ENCODE peak calls at places on chromosomes 5 and 9, in nine cellular contexts. One of them, this sample, is unnamed.

GRCh38 chr5:88956416-88956815 is 73.4 kb upstream of the MEF2C start:
- DNase-seq in left ventricle myocardium superior: no peak
- DNase-seq in NCI-H1436: no peak
- DNase-seq in fibroblast of pulmonary artery: no peak
- DNase-seq in AG09309: no peak
- DNase-seq in HT-29: no peak
- DNase-seq in smooth muscle cell of the brain vasculature: no peak
- DNase-seq in activated naive CD8-positive, alpha-beta T cell treated with anti-CD3 and anti-CD28 coated beads, Interleukin-2, amount 10 ng/mL, durations not matched to agents 7 days and 5 days: no peak
- DNase-seq in neural crest cell: no peak
- DNase-seq in this sample: no peak

GRCh38 chr5:10307206-10308148 is at the start of gene CMBL:
- DNase-seq in left ventricle myocardium superior: peak; percentile 77
- DNase-seq in NCI-H1436: peak; percentile 79
- DNase-seq in fibroblast of pulmonary artery: peak; percentile 62
- DNase-seq in AG09309: no peak
- DNase-seq in HT-29: peak; percentile 75
- DNase-seq in smooth muscle cell of the brain vasculature: no peak
- DNase-seq in activated naive CD8-positive, alpha-beta T cell treated with anti-CD3 and anti-CD28 coated beads, Interleukin-2, amount 10 ng/mL, durations not matched to agents 7 days and 5 days: peak; percentile 53
- DNase-seq in neural crest cell: peak; percentile 39
- DNase-seq in this sample: peak; percentile 72

GRCh38 chr9:136567651-136568287 is 21.9 kb upstream of the NOTCH1 start:
- DNase-seq in left ventricle myocardium superior: peak; percentile 81
- DNase-seq in NCI-H1436: no peak
- DNase-seq in fibroblast of pulmonary artery: peak; percentile 75
- DNase-seq in AG09309: no peak
- DNase-seq in HT-29: peak; percentile 82
- DNase-seq in smooth muscle cell of the brain vasculature: no peak
- DNase-seq in activated naive CD8-positive, alpha-beta T cell treated with anti-CD3 and anti-CD28 coated beads, Interleukin-2, amount 10 ng/mL, durations not matched to agents 7 days and 5 days: no peak
- DNase-seq in neural crest cell: no peak
- DNase-seq in this sample: no peak

GRCh38 chr9:128685636-128686489 is 3.2 kb upstream of the SET start:
- DNase-seq in left ventricle myocardium superior: no peak
- DNase-seq in NCI-H1436: no peak
- DNase-seq in fibroblast of pulmonary artery: no peak
- DNase-seq in AG09309: no peak
- DNase-seq in HT-29: no peak
- DNase-seq in smooth muscle cell of the brain vasculature: no peak
- DNase-seq in activated naive CD8-positive, alpha-beta T cell treated with anti-CD3 and anti-CD28 coated beads, Interleukin-2, amount 10 ng/mL, durations not matched to agents 7 days and 5 days: peak; percentile 53
- DNase-seq in neural crest cell: no peak
- DNase-seq in this sample: no peak

GRCh38 chr5:109844148-109844547 is 154.4 kb downstream of the MAN2A1 start:
- DNase-seq in left ventricle myocardium superior: no peak
- DNase-seq in NCI-H1436: no peak
- DNase-seq in fibroblast of pulmonary artery: no peak
- DNase-seq in AG09309: no peak
- DNase-seq in HT-29: no peak
- DNase-seq in smooth muscle cell of the brain vasculature: no peak
- DNase-seq in activated naive CD8-positive, alpha-beta T cell treated with anti-CD3 and anti-CD28 coated beads, Interleukin-2, amount 10 ng/mL, durations not matched to agents 7 days and 5 days: no peak
- DNase-seq in neural crest cell: no peak
- DNase-seq in this sample: no peak

GRCh38 chr9:16223074-16223871 is 647.2 kb downstream of the BNC2 start:
- DNase-seq in left ventricle myocardium superior: no peak
- DNase-seq in NCI-H1436: no peak
- DNase-seq in fibroblast of pulmonary artery: no peak
- DNase-seq in AG09309: no peak
- DNase-seq in HT-29: peak; percentile 34
- DNase-seq in smooth muscle cell of the brain vasculature: no peak
- DNase-seq in activated naive CD8-positive, alpha-beta T cell treated with anti-CD3 and anti-CD28 coated beads, Interleukin-2, amount 10 ng/mL, durations not matched to agents 7 days and 5 days: no peak
- DNase-seq in neural crest cell: no peak
- DNase-seq in this sample: peak; percentile 69

GRCh38 chr9:122350577-122351355 is 20.1 kb upstream of the PTGS1 start:
- DNase-seq in left ventricle myocardium superior: peak; percentile 89
- DNase-seq in NCI-H1436: peak; percentile 57
- DNase-seq in fibroblast of pulmonary artery: peak; percentile 77
- DNase-seq in AG09309: peak; percentile 16
- DNase-seq in HT-29: peak; percentile 86
- DNase-seq in smooth muscle cell of the brain vasculature: peak; percentile 31
- DNase-seq in activated naive CD8-positive, alpha-beta T cell treated with anti-CD3 and anti-CD28 coated beads, Interleukin-2, amount 10 ng/mL, durations not matched to agents 7 days and 5 days: peak; percentile 88
- DNase-seq in neural crest cell: peak; percentile 85
- DNase-seq in this sample: peak; percentile 60

GRCh38 chr5:81145329-81145728 is 87.8 kb upstream of the CKMT2 start:
- DNase-seq in left ventricle myocardium superior: no peak
- DNase-seq in NCI-H1436: no peak
- DNase-seq in fibroblast of pulmonary artery: no peak
- DNase-seq in AG09309: no peak
- DNase-seq in HT-29: no peak
- DNase-seq in smooth muscle cell of the brain vasculature: no peak
- DNase-seq in activated naive CD8-positive, alpha-beta T cell treated with anti-CD3 and anti-CD28 coated beads, Interleukin-2, amount 10 ng/mL, durations not matched to agents 7 days and 5 days: no peak
- DNase-seq in neural crest cell: no peak
- DNase-seq in this sample: no peak

GRCh38 chr5:61625682-61626620 is 293.9 kb downstream of the ZSWIM6 start:
- DNase-seq in left ventricle myocardium superior: peak; percentile 90
- DNase-seq in NCI-H1436: no peak
- DNase-seq in fibroblast of pulmonary artery: peak; percentile 33
- DNase-seq in AG09309: no peak
- DNase-seq in HT-29: peak; percentile 42
- DNase-seq in smooth muscle cell of the brain vasculature: no peak
- DNase-seq in activated naive CD8-positive, alpha-beta T cell treated with anti-CD3 and anti-CD28 coated beads, Interleukin-2, amount 10 ng/mL, durations not matched to agents 7 days and 5 days: peak; percentile 55
- DNase-seq in neural crest cell: peak; percentile 54
- DNase-seq in this sample: no peak

GRCh38 chr5:142433526-142434321 is 108.9 kb upstream of the SPRY4 start:
- DNase-seq in left ventricle myocardium superior: no peak
- DNase-seq in NCI-H1436: no peak
- DNase-seq in fibroblast of pulmonary artery: peak; percentile 72
- DNase-seq in AG09309: no peak
- DNase-seq in HT-29: peak; percentile 26
- DNase-seq in smooth muscle cell of the brain vasculature: no peak
- DNase-seq in activated naive CD8-positive, alpha-beta T cell treated with anti-CD3 and anti-CD28 coated beads, Interleukin-2, amount 10 ng/mL, durations not matched to agents 7 days and 5 days: no peak
- DNase-seq in neural crest cell: no peak
- DNase-seq in this sample: no peak

GRCh38 chr9:116081437-116082110 is 72.0 kb upstream of the PAPPA start:
- DNase-seq in left ventricle myocardium superior: no peak
- DNase-seq in NCI-H1436: no peak
- DNase-seq in fibroblast of pulmonary artery: peak; percentile 48
- DNase-seq in AG09309: no peak
- DNase-seq in HT-29: no peak
- DNase-seq in smooth muscle cell of the brain vasculature: no peak
- DNase-seq in activated naive CD8-positive, alpha-beta T cell treated with anti-CD3 and anti-CD28 coated beads, Interleukin-2, amount 10 ng/mL, durations not matched to agents 7 days and 5 days: no peak
- DNase-seq in neural crest cell: no peak
- DNase-seq in this sample: no peak

GRCh38 chr5:143277536-143277935 is 126.0 kb downstream of the NR3C1 start:
- DNase-seq in left ventricle myocardium superior: no peak
- DNase-seq in NCI-H1436: no peak
- DNase-seq in fibroblast of pulmonary artery: no peak
- DNase-seq in AG09309: no peak
- DNase-seq in HT-29: no peak
- DNase-seq in smooth muscle cell of the brain vasculature: no peak
- DNase-seq in activated naive CD8-positive, alpha-beta T cell treated with anti-CD3 and anti-CD28 coated beads, Interleukin-2, amount 10 ng/mL, durations not matched to agents 7 days and 5 days: no peak
- DNase-seq in neural crest cell: no peak
- DNase-seq in this sample: no peak

GRCh38 chr5:56359809-56360685 is 126.9 kb upstream of the ANKRD55 start:
- DNase-seq in left ventricle myocardium superior: no peak
- DNase-seq in NCI-H1436: no peak
- DNase-seq in fibroblast of pulmonary artery: no peak
- DNase-seq in AG09309: no peak
- DNase-seq in HT-29: no peak
- DNase-seq in smooth muscle cell of the brain vasculature: no peak
- DNase-seq in activated naive CD8-positive, alpha-beta T cell treated with anti-CD3 and anti-CD28 coated beads, Interleukin-2, amount 10 ng/mL, durations not matched to agents 7 days and 5 days: no peak
- DNase-seq in neural crest cell: no peak
- DNase-seq in this sample: no peak

GRCh38 chr9:2657427-2657826 is 35.8 kb downstream of the VLDLR start:
- DNase-seq in left ventricle myocardium superior: no peak
- DNase-seq in NCI-H1436: no peak
- DNase-seq in fibroblast of pulmonary artery: no peak
- DNase-seq in AG09309: no peak
- DNase-seq in HT-29: no peak
- DNase-seq in smooth muscle cell of the brain vasculature: no peak
- DNase-seq in activated naive CD8-positive, alpha-beta T cell treated with anti-CD3 and anti-CD28 coated beads, Interleukin-2, amount 10 ng/mL, durations not matched to agents 7 days and 5 days: no peak
- DNase-seq in neural crest cell: no peak
- DNase-seq in this sample: no peak

GRCh38 chr5:139746691-139747582 is 48.7 kb upstream of the PSD2 start:
- DNase-seq in left ventricle myocardium superior: peak; percentile 39
- DNase-seq in NCI-H1436: no peak
- DNase-seq in fibroblast of pulmonary artery: no peak
- DNase-seq in AG09309: no peak
- DNase-seq in HT-29: no peak
- DNase-seq in smooth muscle cell of the brain vasculature: no peak
- DNase-seq in activated naive CD8-positive, alpha-beta T cell treated with anti-CD3 and anti-CD28 coated beads, Interleukin-2, amount 10 ng/mL, durations not matched to agents 7 days and 5 days: peak; percentile 60
- DNase-seq in neural crest cell: no peak
- DNase-seq in this sample: no peak

GRCh38 chr5:82327961-82328360 is 49.8 kb upstream of the RPS23 start:
- DNase-seq in left ventricle myocardium superior: no peak
- DNase-seq in NCI-H1436: no peak
- DNase-seq in fibroblast of pulmonary artery: no peak
- DNase-seq in AG09309: no peak
- DNase-seq in HT-29: no peak
- DNase-seq in smooth muscle cell of the brain vasculature: no peak
- DNase-seq in activated naive CD8-positive, alpha-beta T cell treated with anti-CD3 and anti-CD28 coated beads, Interleukin-2, amount 10 ng/mL, durations not matched to agents 7 days and 5 days: no peak
- DNase-seq in neural crest cell: no peak
- DNase-seq in this sample: no peak

This sample was measured in NCI-H1105 treated with DMSO at 0.1 percent for 48 hours.